ENCODE peak calls at places on chromosome X, in nine cellular contexts. S, K, E, D, Z, V, Y, C and A are unnamed samples.

GRCh38 chrX:11446331-11446730 is 153.1 kb downstream of the AMELX start:
- DNase-seq in S (no peak), K (peak; percentile 68), E (no peak), D (no peak), Z (peak; percentile 70), V (peak; percentile 52), Y (no peak), C (peak; percentile 78), A (no peak)

GRCh38 chrX:105698386-105698785 is 124.0 kb upstream of the NRK start:
- DNase-seq in S (no peak), K (peak; percentile 44), E (no peak), D (no peak), Z (peak; percentile 61), V (peak; percentile 34), Y (no peak), C (no peak), A (no peak)

GRCh38 chrX:30283456-30284200 is 25.6 kb downstream of the NR0B1 start:
- DNase-seq in S (no peak), K (peak; percentile 88), E (peak; percentile 85), D (peak; percentile 74), Z (peak; percentile 83), V (peak; percentile 91), Y (no peak), C (peak; percentile 90), A (no peak)

GRCh38 chrX:130714665-130715064 is 188.3 kb downstream of the ENOX2 start:
- DNase-seq in S (no peak), K (no peak), E (no peak), D (no peak), Z (no peak), V (no peak), Y (no peak), C (no peak), A (no peak)

GRCh38 chrX:72045552-72046277 is 86.0 kb downstream of the RTL5 start:
- DNase-seq in S (peak; percentile 41), K (peak; percentile 13), E (peak; percentile 79), D (no peak), Z (peak; percentile 48), V (no peak), Y (no peak), C (peak; percentile 52), A (no peak)

GRCh38 chrX:45154462-45154861 is 46.2 kb downstream of the DIPK2B start:
- DNase-seq in S (no peak), K (no peak), E (no peak), D (no peak), Z (no peak), V (no peak), Y (no peak), C (no peak), A (no peak)

GRCh38 chrX:130878350-130879341 is 24.4 kb downstream of the ENOX2 start:
- DNase-seq in S (no peak), K (peak; percentile 91), E (peak; percentile 85), D (peak; percentile 63), Z (peak; percentile 84), V (peak; percentile 88), Y (no peak), C (peak; percentile 89), A (no peak)

GRCh38 chrX:44068043-44068442 is 94.9 kb upstream of the NDP start:
- DNase-seq in S (no peak), K (no peak), E (peak; percentile 80), D (no peak), Z (no peak), V (no peak), Y (no peak), C (no peak), A (no peak)

GRCh38 chrX:136802515-136802914 is 21.8 kb upstream of the ARHGEF6 start:
- DNase-seq in S (no peak), K (no peak), E (no peak), D (no peak), Z (no peak), V (no peak), Y (no peak), C (no peak), A (no peak)

GRCh38 chrX:38342853-38343778 is 9.3 kb upstream of the OTC start:
- DNase-seq in S (no peak), K (no peak), E (no peak), D (no peak), Z (no peak), V (no peak), Y (no peak), C (no peak), A (no peak)

GRCh38 chrX:154712781-154713391 is 38.0 kb downstream of the GAB3 start:
- DNase-seq in S (no peak), K (peak; percentile 71), E (peak; percentile 75), D (peak; percentile 55), Z (peak; percentile 78), V (peak; percentile 75), Y (no peak), C (peak; percentile 80), A (no peak)

GRCh38 chrX:136028383-136028984 is 43.2 kb downstream of the SLC9A6 start:
- DNase-seq in S (no peak), K (peak; percentile 72), E (peak; percentile 54), D (no peak), Z (peak; percentile 79), V (peak; percentile 81), Y (no peak), C (peak; percentile 50), A (no peak)

GRCh38 chrX:25536307-25536970 is 520.7 kb upstream of the ARX start:
- DNase-seq in S (no peak), K (no peak), E (no peak), D (no peak), Z (no peak), V (no peak), Y (no peak), C (no peak), A (no peak)

GRCh38 chrX:25433307-25433706 is 417.5 kb upstream of the ARX start:
- DNase-seq in S (no peak), K (no peak), E (no peak), D (no peak), Z (no peak), V (no peak), Y (no peak), C (no peak), A (no peak)

GRCh38 chrX:11791090-11791489 is 33.1 kb downstream of the MSL3 start:
- DNase-seq in S (peak; percentile 8), K (no peak), E (no peak), D (no peak), Z (no peak), V (no peak), Y (no peak), C (no peak), A (no peak)

GRCh38 chrX:7108995-7109634 is 38.4 kb upstream of the STS start:
- DNase-seq in S (no peak), K (peak; percentile 33), E (no peak), D (no peak), Z (no peak), V (no peak), Y (no peak), C (peak; percentile 8), A (no peak)

GRCh38 chrX:109856974-109857373 is 123.9 kb upstream of the ACSL4 start:
- DNase-seq in S (no peak), K (peak; percentile 42), E (peak; percentile 26), D (no peak), Z (peak; percentile 56), V (peak; percentile 66), Y (no peak), C (no peak), A (no peak)

GRCh38 chrX:39854772-39855747 is 242.7 kb downstream of the BCOR start:
- DNase-seq in S (no peak), K (no peak), E (no peak), D (no peak), Z (no peak), V (no peak), Y (peak; percentile 61), C (no peak), A (no peak)

GRCh38 chrX:12548746-12549145 is 242.5 kb upstream of the PRPS2 start:
- DNase-seq in S (peak; percentile 34), K (peak; percentile 18), E (peak; percentile 48), D (no peak), Z (peak; percentile 4), V (peak; percentile 11), Y (no peak), C (no peak), A (no peak)

GRCh38 chrX:24055043-24055356 is 244 bp downstream of the EIF2S3 start:
- DNase-seq in S (no peak), K (no peak), E (no peak), D (no peak), Z (no peak), V (no peak), Y (no peak), C (no peak), A (no peak)

DNA sequence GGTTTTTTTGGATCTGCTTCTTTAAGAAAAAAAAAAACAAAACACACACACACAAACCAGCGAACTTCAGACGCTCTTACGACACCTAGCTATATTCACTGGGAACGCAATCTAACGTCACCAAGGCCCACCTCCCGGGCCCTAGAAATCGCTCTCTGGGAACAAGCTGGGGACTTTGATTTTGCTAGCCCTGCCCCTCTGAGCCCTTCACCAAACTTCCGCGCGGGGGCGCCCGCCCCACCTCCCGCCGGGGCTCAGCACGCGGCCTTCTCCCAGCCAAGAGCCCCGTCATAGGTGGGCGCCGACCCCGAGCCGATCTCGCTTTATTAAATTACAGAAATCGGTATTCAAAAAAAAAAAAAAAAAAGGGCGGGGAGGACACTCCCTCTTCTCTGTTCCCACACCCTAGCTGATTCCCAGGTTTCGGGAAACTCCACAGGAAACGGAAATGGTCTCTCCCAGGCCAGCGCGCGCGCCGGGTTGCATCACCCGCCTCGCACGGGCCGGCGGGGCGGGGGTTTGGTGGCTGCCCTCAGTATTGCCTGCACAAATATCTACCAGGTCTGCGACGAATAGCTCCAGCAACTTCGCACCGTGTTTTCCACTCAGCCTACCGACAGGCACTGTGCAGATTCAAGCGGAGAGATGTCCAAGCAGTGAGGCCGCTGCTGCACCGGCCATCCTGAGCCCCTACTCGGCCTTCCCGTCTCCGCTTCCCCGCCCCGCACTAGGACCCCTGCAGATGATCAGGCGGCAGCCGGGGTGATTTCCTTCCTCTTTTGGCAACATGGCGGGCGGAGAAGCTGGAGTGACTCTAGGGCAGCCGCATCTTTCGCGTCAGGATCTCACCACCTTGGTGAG is at the start of gene EIF2S3:
- DNase-seq in S (peak; percentile 81), K (peak; percentile 99), E (peak; percentile 92), D (peak; percentile 87), Z (peak; percentile 97), V (peak; percentile 98), Y (peak; percentile 87), C (peak; percentile 97), A (peak; percentile 98)
- TF ChIP-seq CTCF in S (peak; percentile 71), K (peak; percentile 81), E (peak; percentile 42), D (peak; percentile 67), Z (peak; percentile 52), V (peak; percentile 33), Y (peak; percentile 54), C (peak; percentile 48), A (peak; percentile 91)

GRCh38 chrX:86806786-86807185 is 658.5 kb downstream of the DACH2 start:
- DNase-seq in S (peak; percentile 21), K (no peak), E (peak; percentile 6), D (no peak), Z (peak; percentile 8), V (peak; percentile 10), Y (no peak), C (no peak), A (no peak)
- TF ChIP-seq CTCF in S (no peak), K (peak; percentile 13), E (peak; percentile 8), D (peak; percentile 7), Z (peak; percentile 41), V (no peak), Y (no peak), C (no peak), A (peak; percentile 25)

GRCh38 chrX:115561605-115562491 is 874 bp downstream of the PLS3 start:
- DNase-seq in S (peak; percentile 33), K (peak; percentile 42), E (peak; percentile 34), D (no peak), Z (peak; percentile 54), V (peak; percentile 55), Y (no peak), C (no peak), A (peak; percentile 89)
- TF ChIP-seq CTCF in S (no peak), K (peak; percentile 9), E (no peak), D (no peak), Z (peak; percentile 38), V (peak; percentile 9), Y (no peak), C (no peak), A (peak; percentile 41)

GRCh38 chrX:13690836-13691235 is 1.9 kb downstream of the RAB9A start:
- DNase-seq in S (no peak), K (no peak), E (no peak), D (no peak), Z (no peak), V (no peak), Y (no peak), C (no peak), A (no peak)
- TF ChIP-seq CTCF in S (no peak), K (peak; percentile 23), E (no peak), D (no peak), Z (peak; percentile 39), V (no peak), Y (no peak), C (no peak), A (no peak)